ENCODE peak calls at places on chromosomes 3 and 15, in ten cellular contexts. L, B, P, M, T, U, Y, X, W and C are unnamed samples.

GRCh38 chr15:66172339-66172980 is 81.1 kb downstream of the MEGF11 start:
- DNase-seq in L (no peak), B (no peak), P (no peak), M (no peak), T (no peak), U (no peak), Y (no peak), X (no peak), W (no peak), C (no peak)

GRCh38 chr15:101372149-101372577 is 77.1 kb upstream of the SNRPA1 start:
- DNase-seq in L (no peak), B (no peak), P (no peak), M (no peak), T (peak; percentile 45), U (no peak), Y (no peak), X (no peak), W (no peak), C (no peak)

GRCh38 chr15:70311821-70312220 is 214.1 kb upstream of the TLE3 start:
- DNase-seq in L (no peak), B (no peak), P (no peak), M (no peak), T (no peak), U (no peak), Y (no peak), X (no peak), W (no peak), C (no peak)

GRCh38 chr3:71893702-71894479 is 108.9 kb upstream of the PROK2 start:
- DNase-seq in L (no peak), B (no peak), P (no peak), M (no peak), T (no peak), U (peak; percentile 43), Y (no peak), X (no peak), W (no peak), C (no peak)

GRCh38 chr15:99954361-99955180 is 221.3 kb upstream of the LYSMD4 start:
- DNase-seq in L (no peak), B (peak; percentile 81), P (no peak), M (no peak), T (no peak), U (no peak), Y (peak; percentile 49), X (no peak), W (no peak), C (no peak)

GRCh38 chr3:55486857-55487375 is at the start of gene WNT5A:
- DNase-seq in L (no peak), B (no peak), P (no peak), M (peak; percentile 56), T (no peak), U (peak; percentile 67), Y (no peak), X (no peak), W (no peak), C (no peak)

GRCh38 chr3:128649264-128649663 is 1.4 kb downstream of the RPN1 start:
- DNase-seq in L (no peak), B (no peak), P (no peak), M (no peak), T (no peak), U (no peak), Y (no peak), X (no peak), W (no peak), C (no peak)

GRCh38 chr3:116743062-116743461 is 33.5 kb downstream of the TUSC7 start:
- DNase-seq in L (no peak), B (no peak), P (no peak), M (no peak), T (no peak), U (no peak), Y (no peak), X (no peak), W (no peak), C (no peak)

GRCh38 chr15:40493089-40493840 is 22.5 kb downstream of the CHST14 start:
- DNase-seq in L (no peak), B (no peak), P (no peak), M (no peak), T (no peak), U (peak; percentile 57), Y (no peak), X (peak; percentile 84), W (no peak), C (no peak)